ENCODE peak calls at places on chromosomes 6 and 20, in eight cellular contexts. D, M, T, Q, B, Y, O and U are unnamed samples.

GRCh38 chr20:12241065-12241464 is 323.4 kb downstream of the BTBD3 start:
- DNase-seq in M (no peak), Y (no peak), T (no peak), B (no peak), O (no peak), D (no peak), Q (no peak), U (no peak)

GRCh38 chr6:132362318-132363185 is 38.7 kb downstream of the MOXD1 start:
- DNase-seq in O (no peak), M (no peak), Y (no peak), D (no peak), T (no peak), Q (no peak), B (no peak), U (no peak)

GRCh38 chr6:101268541-101268940 is 125.0 kb upstream of the GRIK2 start:
- DNase-seq in Y (no peak), Q (no peak), M (no peak), O (no peak), D (no peak), T (no peak), B (no peak), U (no peak)

GRCh38 chr20:58145506-58146080 is 82.9 kb downstream of the ANKRD60 start:
- DNase-seq in B (peak), Y (no peak), T (no peak), M (no peak), O (no peak), D (no peak), Q (no peak), U (peak)

GRCh38 chr6:157194643-157195042 is 128.7 kb downstream of the TMEM242 start:
- DNase-seq in T (no peak), Y (no peak), M (no peak), O (no peak), D (peak), Q (no peak), B (no peak), U (no peak)

GRCh38 chr6:158233214-158233795 is 65.2 kb downstream of the GTF2H5 start:
- DNase-seq in Q (no peak), D (no peak), M (no peak), Y (no peak), O (no peak), B (peak), T (no peak), U (no peak)

GRCh38 chr6:46042355-46042999 is 26.8 kb upstream of the CLIC5 start:
- DNase-seq in O (peak), M (no peak), Q (no peak), B (peak), T (no peak), D (peak), Y (no peak), U (no peak)

GRCh38 chr6:135902756-135903331 is 51.3 kb downstream of the PDE7B start:
- DNase-seq in O (no peak), M (no peak), Y (no peak), B (no peak), T (no peak), Q (no peak), D (no peak), U (no peak)

GRCh38 chr6:24930386-24930785 is 5.4 kb downstream of the RIPOR2 start:
- DNase-seq in O (no peak), Q (no peak), D (no peak), Y (no peak), T (no peak), M (no peak), B (no peak), U (no peak)

GRCh38 chr6:131981624-131981978 is 30.4 kb upstream of the CCN2 start:
- DNase-seq in O (no peak), Y (no peak), B (no peak), M (no peak), D (no peak), Q (no peak), T (no peak), U (no peak)

GRCh38 chr6:19086480-19086879 is 699.3 kb downstream of the RNF144B start:
- DNase-seq in B (no peak), T (no peak), D (no peak), Y (no peak), Q (no peak), M (no peak), O (no peak), U (no peak)

GRCh38 chr6:26025894-26026832 is 61.1 kb upstream of the HFE start:
- DNase-seq in Y (peak), B (peak), Q (peak), D (peak), O (peak), M (peak), T (peak), U (peak)

GRCh38 chr6:170099387-170099786 is 191.5 kb downstream of the DLL1 start:
- DNase-seq in M (no peak), Y (no peak), Q (no peak), T (no peak), D (no peak), O (no peak), B (peak), U (no peak)

GRCh38 chr20:42604998-42605970 is 584.4 kb downstream of the PTPRT start:
- DNase-seq in Q (no peak), O (no peak), T (no peak), M (no peak), Y (no peak), B (no peak), D (no peak), U (no peak)

GRCh38 chr6:52284131-52284459 is 447 bp downstream of the MCM3 start:
- DNase-seq in M (peak), D (peak), O (peak), T (no peak), Y (no peak), B (peak), Q (no peak), U (no peak)